ENCODE peak calls at places on chromosomes 4 and X, in four cellular contexts. R is left lung, O is fibroblast of lung, A is left ventricle myocardium inferior. W is an unnamed sample. For H3K4me1, the result is how much of the 10 kb centered on the place peaks cover.

GRCh38 chrX:16870861-16871584 is 861 bp upstream of the RBBP7 start:
- DNase-seq in A (peak), R (peak), O (peak), W (peak)

GRCh38 chr4:147709999-147710398 is 21.9 kb upstream of the ARHGAP10 start:
- DNase-seq in A (no peak), O (peak), R (no peak), W (no peak)

GRCh38 chr4:69056921-69057562 is 39.2 kb upstream of the UGT2B7 start:
- DNase-seq in R (no peak), O (peak), A (no peak), W (no peak)

GRCh38 chr4:97911236-97911906 is 231.9 kb downstream of the STPG2 start:
- DNase-seq in A (no peak), O (no peak), R (no peak), W (no peak)

GRCh38 chr4:10587697-10588096 is 96.9 kb downstream of the CLNK start:
- DNase-seq in R (no peak), A (no peak), O (peak), W (no peak)

GRCh38 chr4:174036111-174036510 is 247.4 kb downstream of the FBXO8 start:
- DNase-seq in O (no peak), A (no peak), R (no peak), W (no peak)

GRCh38 chr4:20356565-20356964 is 104.9 kb downstream of the SLIT2 start:
- DNase-seq in A (no peak), R (no peak), O (peak), W (no peak)

GRCh38 chr4:143355540-143356217 is 19.0 kb downstream of the GAB1 start:
- DNase-seq in O (peak), A (no peak), R (no peak), W (no peak)

GRCh38 chrX:2696698-2697215 is 5.7 kb downstream of the CD99 start:
- DNase-seq in R (no peak), A (no peak), O (peak), W (no peak)

GRCh38 chrX:51459125-51459524 is 37.3 kb downstream of the NUDT11 start:
- DNase-seq in O (peak), A (no peak), R (no peak), W (no peak)

GRCh38 chr4:137601924-137602323 is 69.6 kb upstream of the PCDH18 start:
- DNase-seq in R (no peak), O (peak), A (no peak), W (no peak)

GRCh38 chr4:8144359-8144758 is 14.3 kb downstream of the ABLIM2 start:
- DNase-seq in R (no peak), A (peak), O (no peak), W (no peak)

GRCh38 chr4:26069218-26069617 is 155.2 kb downstream of the SMIM20 start:
- DNase-seq in A (no peak), O (peak), R (no peak), W (no peak)

GRCh38 chr4:127870688-127871087 is 10.0 kb upstream of the PLK4 start:
- DNase-seq in R (peak), A (no peak), O (peak), W (no peak)

GRCh38 chr4:178612725-178613124 is 1170.5 kb upstream of the AGA start:
- DNase-seq in R (no peak), A (no peak), O (no peak), W (no peak)

GRCh38 chr4:157706134-157706533 is 466.7 kb downstream of the GASK1B start:
- DNase-seq in A (no peak), R (no peak), O (no peak), W (no peak)

GRCh38 chr4:6991771-6992557 is 51.2 kb upstream of the TADA2B start:
- DNase-seq in O (peak), A (no peak), R (no peak), W (no peak)

GRCh38 chr4:37634180-37634579 is 52.0 kb downstream of the RELL1 start:
- DNase-seq in R (no peak), A (no peak), O (no peak), W (no peak)

GRCh38 chr4:15244354-15244753 is 183.5 kb upstream of the C1QTNF7 start:
- DNase-seq in O (peak), A (no peak), R (no peak), W (no peak)

GRCh38 chr4:168109527-168109926 is 17.2 kb downstream of the ANXA10 start:
- DNase-seq in A (no peak), O (no peak), R (no peak), W (no peak)

GRCh38 chrX:111262086-111262485 is 8.2 kb downstream of the CAPN6 start:
- DNase-seq in R (no peak), A (no peak), O (peak), W (no peak)

DNA sequence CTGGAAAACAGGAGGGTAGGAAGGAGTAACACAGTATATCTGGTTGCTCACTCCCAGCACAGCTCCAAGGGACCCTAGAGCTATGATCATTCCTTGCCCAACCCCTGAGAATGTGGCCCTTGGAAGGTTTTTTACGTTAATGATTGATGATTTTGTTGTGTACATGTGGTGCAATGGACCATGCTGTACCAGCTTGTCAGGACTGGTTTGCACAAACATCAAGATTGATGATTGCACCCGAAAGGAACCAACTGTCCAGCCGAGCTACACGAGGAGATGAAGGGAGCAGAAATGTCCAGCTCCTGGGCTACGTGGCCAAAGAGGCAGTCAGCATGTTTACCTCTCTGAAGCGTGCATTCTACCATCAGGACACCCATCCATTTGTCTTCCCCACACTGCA is 83.2 kb upstream of the USP9X start:
- DNase-seq in A (no peak), R (no peak), O (no peak), W (no peak)
- TF ChIP-seq CTCF in A (no peak), R (no peak), O (no peak), W (no peak)

DNA sequence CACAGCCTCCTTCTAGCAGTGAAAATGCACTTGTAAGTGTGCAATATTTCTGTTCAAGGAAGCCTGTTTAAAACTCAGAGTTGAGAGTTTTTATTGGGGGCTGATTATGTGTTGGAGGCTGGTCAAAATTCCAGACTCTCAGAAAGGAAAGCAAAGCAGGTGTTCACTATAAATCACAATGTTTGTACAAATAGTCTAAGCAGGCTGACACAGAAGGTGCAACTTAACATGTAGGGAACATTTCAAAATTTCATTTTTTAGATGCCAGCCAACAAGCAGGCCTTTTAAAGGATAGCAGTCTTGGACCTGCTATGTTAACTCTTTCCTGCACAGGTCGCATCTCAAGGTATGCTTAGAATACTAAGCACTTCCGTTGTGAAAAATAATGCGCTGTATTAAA is 112.3 kb upstream of the IL13RA1 start:
- DNase-seq in O (no peak), R (no peak), A (no peak), W (no peak)
- H3K27ac ChIP-seq in O (no peak), R (no peak), A (no peak), W (no peak)

DNA sequence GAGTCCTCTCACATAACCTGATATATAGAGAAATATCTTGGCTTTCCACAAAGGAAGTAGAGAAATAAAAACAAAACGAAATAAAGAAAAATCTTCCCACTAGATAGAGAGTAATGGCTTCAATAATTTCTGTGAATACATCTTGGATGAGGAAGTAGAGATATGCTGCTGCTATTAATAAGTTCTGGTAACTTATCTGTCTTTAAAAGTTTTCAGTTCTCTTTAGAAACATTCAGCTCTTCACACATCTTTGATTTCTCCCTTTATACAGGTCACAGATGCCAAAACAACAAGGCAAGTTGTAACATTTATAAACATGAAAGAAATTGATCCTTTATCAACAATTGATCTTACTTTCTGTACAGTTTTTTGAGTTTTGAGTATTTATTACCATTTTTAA is 615.8 kb downstream of the TRAM1L1 start:
- DNase-seq in O (no peak), A (no peak), R (no peak), W (no peak)
- H3K4me1 ChIP-seq in O (under half), A (under half), R (under half), W (under half)

DNA sequence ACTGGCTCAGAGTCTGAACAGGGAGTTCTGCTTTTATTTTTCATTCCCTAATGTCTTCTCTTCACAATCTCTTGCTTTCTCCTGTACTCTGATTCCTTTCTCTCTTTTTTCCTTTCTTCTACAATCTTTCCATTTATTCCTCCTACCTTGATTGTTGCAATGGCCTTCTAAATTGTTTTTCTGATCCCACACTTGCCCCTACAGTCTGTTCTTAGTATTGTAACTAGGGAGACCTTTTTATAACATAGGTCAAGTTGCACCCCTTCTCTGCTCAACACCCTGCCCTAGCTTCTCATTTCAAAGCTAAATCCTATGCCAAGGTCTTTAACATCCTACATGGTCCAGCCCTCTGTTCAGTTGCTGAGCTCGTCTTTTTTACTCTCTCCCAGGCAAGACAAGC is 277.9 kb downstream of the GBA3 start:
- DNase-seq in R (no peak), A (no peak), O (no peak), W (no peak)
- TF ChIP-seq CTCF in R (no peak), A (no peak), O (no peak), W (no peak)

GRCh38 chr4:41146196-41146595 is 68.1 kb downstream of the APBB2 start:
- DNase-seq in R (no peak), O (peak), A (no peak), W (no peak)
- H3K27ac ChIP-seq in R (no peak), O (peak), A (peak), W (peak)

GRCh38 chrX:19744231-19744630 is 143.2 kb downstream of the SH3KBP1 start:
- DNase-seq in O (no peak), R (no peak), A (no peak), W (no peak)

GRCh38 chrX:19739683-19740082 is 147.7 kb downstream of the SH3KBP1 start:
- DNase-seq in R (no peak), O (peak), A (peak), W (peak)

GRCh38 chrX:19743386-19743785 is 144.0 kb downstream of the SH3KBP1 start:
- DNase-seq in A (no peak), O (no peak), R (no peak), W (no peak)

GRCh38 chrX:19735244-19735643 is 152.2 kb downstream of the SH3KBP1 start:
- DNase-seq in R (no peak), O (no peak), A (no peak), W (no peak)

DNA sequence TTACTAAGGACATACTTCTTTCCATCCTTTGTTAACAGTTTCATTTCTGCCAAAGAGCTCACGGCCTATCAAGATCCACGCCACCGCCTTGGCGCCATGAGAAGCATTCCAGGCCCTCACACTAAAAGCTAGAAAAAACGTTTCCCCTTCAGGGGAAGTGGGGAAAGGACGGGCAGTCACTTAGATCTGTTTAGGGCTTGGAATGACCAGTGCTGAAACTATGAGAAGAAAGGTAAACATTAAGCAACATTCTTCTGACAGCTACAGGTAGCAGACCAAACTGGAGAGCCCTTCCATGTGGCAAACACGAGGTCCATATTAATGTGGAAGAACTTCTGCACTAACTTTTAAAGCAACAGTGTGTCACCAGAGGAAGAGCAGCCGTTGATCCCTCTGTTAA is 146.7 kb downstream of the SH3KBP1 start:
- DNase-seq in A (no peak), R (no peak), O (no peak), W (no peak)
- H3K4me1 ChIP-seq in A (under half), R (under half), O (under half), W (under half)

GRCh38 chr4:169940460-169940859 is 85.7 kb downstream of the MFAP3L start:
- DNase-seq in O (no peak), A (no peak), R (no peak), W (no peak)
- TF ChIP-seq CTCF in O (no peak), A (no peak), R (no peak), W (no peak)